ENCODE peak calls at places on chromosome 18, in eight cellular contexts. I is brain microvascular endothelial cell, V is SK-N-SH, N is DMS 273 treated with DMSO at 0.1 percent for 48 hours, D is hepatic stellate cell, F is T-helper 1 cell, H is NCI-H2081 treated with DMSO at 0.1 percent for 48 hours, R is AG08395. Y is an unnamed sample.

GRCh38 chr18:72692086-72692485 is 147.9 kb upstream of the CBLN2 start:
- DNase-seq in V (peak; percentile 39), N (no peak), D (no peak), R (no peak), I (no peak), F (no peak), H (peak; percentile 28), Y (peak; percentile 46)

GRCh38 chr18:49704334-49704733 is 109.0 kb downstream of the ACAA2 start:
- DNase-seq in D (no peak), N (no peak), H (no peak), F (no peak), I (no peak), V (no peak), R (no peak), Y (no peak)

GRCh38 chr18:47316924-47317323 is 65.5 kb upstream of the SKOR2 start:
- DNase-seq in H (no peak), I (no peak), R (no peak), D (no peak), N (no peak), V (no peak), F (no peak), Y (no peak)

GRCh38 chr18:23844991-23845680 is 155.9 kb downstream of the LAMA3 start:
- DNase-seq in R (peak; percentile 57), N (no peak), D (peak; percentile 64), H (no peak), V (no peak), F (no peak), I (no peak), Y (no peak)

GRCh38 chr18:60978338-60978737 is 354.9 kb upstream of the CDH20 start:
- DNase-seq in H (no peak), N (no peak), F (no peak), D (peak; percentile 37), R (peak; percentile 7), V (no peak), I (peak; percentile 81), Y (no peak)

GRCh38 chr18:78986018-78986481 is 6.4 kb downstream of the SALL3 start:
- DNase-seq in V (peak; percentile 58), F (no peak), R (no peak), I (no peak), D (no peak), H (peak; percentile 22), N (no peak), Y (no peak)

GRCh38 chr18:13453714-13454113 is 235.2 kb downstream of the LDLRAD4 start:
- DNase-seq in F (no peak), N (no peak), R (peak; percentile 39), H (no peak), I (no peak), D (no peak), V (no peak), Y (no peak)

GRCh38 chr18:5772271-5772670 is 123.1 kb downstream of the TMEM200C start:
- DNase-seq in I (no peak), D (no peak), R (peak; percentile 10), N (no peak), F (no peak), V (no peak), H (no peak), Y (no peak)

GRCh38 chr18:36688020-36688965 is 140.5 kb downstream of the TPGS2 start:
- DNase-seq in D (peak; percentile 57), F (peak; percentile 20), H (no peak), R (peak; percentile 78), V (peak; percentile 70), I (peak; percentile 66), N (peak; percentile 10), Y (peak; percentile 75)

GRCh38 chr18:3452750-3453539 is 3.0 kb downstream of the TGIF1 start:
- DNase-seq in R (no peak), H (no peak), V (no peak), N (no peak), I (no peak), D (no peak), F (no peak), Y (peak; percentile 34)

GRCh38 chr18:77234504-77235365 is 14.9 kb upstream of the GALR1 start:
- DNase-seq in I (no peak), V (no peak), D (no peak), H (no peak), F (no peak), N (peak; percentile 9), R (no peak), Y (no peak)

GRCh38 chr18:47775961-47776360 is 154.5 kb downstream of the SMAD2 start:
- DNase-seq in H (no peak), D (no peak), R (peak; percentile 21), F (no peak), V (no peak), N (no peak), I (no peak), Y (no peak)

Y was measured in colonic mucosa.